ENCODE peak calls at places on chromosomes 2 and 18, in five cellular contexts. Y is NCI-H69, X is fibroblast of lung, V is K562, C is skeletal muscle cell. I is an unnamed sample.

GRCh38 chr2:32777714-32778113 is 149.9 kb downstream of the TTC27 start:
- DNase-seq in V (no peak), Y (no peak), X (no peak), C (no peak), I (no peak)

GRCh38 chr18:75065251-75066000 is 143.5 kb downstream of the PTGR3 start:
- DNase-seq in C (no peak), V (no peak), X (no peak), Y (no peak), I (no peak)

GRCh38 chr2:27138111-27138510 is 1.1 kb downstream of the PRR30 start:
- DNase-seq in C (no peak), X (no peak), V (no peak), Y (no peak), I (no peak)

GRCh38 chr2:42098571-42099430 is 51.0 kb downstream of the PKDCC start:
- DNase-seq in X (no peak), C (no peak), V (no peak), Y (no peak), I (no peak)

GRCh38 chr2:106130251-106130998 is 63.7 kb downstream of the UXS1 start:
- DNase-seq in C (no peak), V (no peak), Y (peak; percentile 30), X (no peak), I (no peak)

GRCh38 chr2:199690225-199690624 is 160.8 kb downstream of the FTCDNL1 start:
- DNase-seq in X (no peak), V (no peak), Y (no peak), C (no peak), I (no peak)

GRCh38 chr2:24359701-24360049 is 661 bp downstream of the ITSN2 start:
- DNase-seq in X (no peak), Y (peak; percentile 36), C (no peak), V (no peak), I (no peak)

GRCh38 chr18:23857756-23858155 is 156.8 kb upstream of the TTC39C start:
- DNase-seq in X (no peak), C (peak; percentile 33), Y (no peak), V (no peak), I (no peak)

GRCh38 chr2:191675807-191676667 is 1.9 kb upstream of the NABP1 start:
- DNase-seq in Y (no peak), V (no peak), C (no peak), X (no peak), I (no peak)

GRCh38 chr2:133380991-133381390 is 187.3 kb downstream of the NCKAP5 start:
- DNase-seq in X (no peak), C (no peak), Y (no peak), V (no peak), I (no peak)

GRCh38 chr2:108560241-108560811 is 26.1 kb downstream of the LIMS1 start:
- DNase-seq in V (no peak), Y (no peak), X (no peak), C (no peak), I (no peak)

GRCh38 chr18:54387631-54388030 is 29.9 kb downstream of the C18orf54 start:
- DNase-seq in X (no peak), C (no peak), V (no peak), Y (peak; percentile 44), I (no peak)

GRCh38 chr2:121147766-121148165 is 137.2 kb downstream of the TFCP2L1 start:
- DNase-seq in Y (no peak), V (no peak), C (no peak), X (no peak), I (no peak)

GRCh38 chr2:54635554-54636152 is 87.8 kb upstream of the EML6 start:
- DNase-seq in V (no peak), C (no peak), Y (no peak), X (no peak), I (no peak)

GRCh38 chr18:23462876-23463275 is 9.8 kb downstream of the RIOK3 start:
- DNase-seq in V (no peak), Y (no peak), C (peak; percentile 9), X (peak; percentile 49), I (no peak)

GRCh38 chr2:19802088-19802806 is 99.5 kb downstream of the TTC32 start:
- DNase-seq in C (peak; percentile 57), X (peak; percentile 29), V (no peak), Y (no peak), I (no peak)

GRCh38 chr2:106579750-106580197 is 92.6 kb downstream of the CD8B2 start:
- DNase-seq in C (no peak), V (no peak), Y (no peak), X (no peak), I (no peak)

GRCh38 chr2:112075490-112076260 is 20.6 kb downstream of the TMEM87B start:
- DNase-seq in Y (no peak), X (no peak), C (no peak), V (no peak), I (no peak)

GRCh38 chr2:109318150-109318948 is 189.3 kb downstream of the SH3RF3 start:
- DNase-seq in Y (no peak), C (peak; percentile 97), X (peak; percentile 98), V (no peak), I (peak; percentile 79)

GRCh38 chr2:118661184-118661583 is 186.3 kb downstream of the EN1 start:
- DNase-seq in Y (no peak), C (no peak), X (no peak), V (no peak), I (no peak)

GRCh38 chr2:72998724-72999123 is 72.8 kb downstream of the SFXN5 start:
- DNase-seq in V (no peak), Y (no peak), C (no peak), X (no peak), I (no peak)

GRCh38 chr2:188523901-188524300 is 232.2 kb downstream of the GULP1 start:
- DNase-seq in C (no peak), V (no peak), X (peak; percentile 31), Y (peak; percentile 15), I (no peak)

GRCh38 chr18:70160075-70160678 is 45.3 kb downstream of the RTTN start:
- DNase-seq in X (no peak), V (no peak), Y (no peak), C (no peak), I (no peak)

GRCh38 chr2:127853667-127854066 is 4.3 kb downstream of the POLR2D start:
- DNase-seq in X (no peak), C (no peak), V (no peak), Y (no peak), I (no peak)

GRCh38 chr2:240932001-240932723 is 26.0 kb downstream of the CROCC2 start:
- DNase-seq in V (no peak), X (no peak), C (no peak), Y (no peak), I (no peak)

GRCh38 chr2:196159223-196159892 is 12.0 kb downstream of the STK17B start:
- DNase-seq in V (no peak), C (no peak), Y (peak; percentile 17), X (no peak), I (no peak)

GRCh38 chr2:9335322-9335754 is 88.0 kb downstream of the ITGB1BP1 start:
- DNase-seq in V (no peak), C (no peak), X (no peak), Y (peak; percentile 2), I (no peak)

GRCh38 chr2:190413421-190413820 is 5.3 kb downstream of the MFSD6 start:
- DNase-seq in X (no peak), V (no peak), Y (peak; percentile 23), C (no peak), I (no peak)

GRCh38 chr18:74396252-74397204 is 60.6 kb downstream of the DIPK1C start:
- DNase-seq in V (no peak), X (peak; percentile 45), C (no peak), Y (peak; percentile 16), I (no peak)

GRCh38 chr2:102664439-102665042 is 45.2 kb downstream of the SLC9A2 start:
- DNase-seq in V (peak; percentile 66), C (peak; percentile 4), X (no peak), Y (no peak), I (no peak)

GRCh38 chr18:8431036-8431435 is 178.2 kb upstream of the RAB12 start:
- DNase-seq in Y (no peak), V (no peak), C (no peak), X (no peak), I (no peak)

I was measured in AG09309.